ENCODE peak calls at places on chromosomes 1 and 21, in ten cellular contexts. One of them, this sample, is unnamed.

GRCh38 chr1:82731216-82731615 is 930.5 kb downstream of the ADGRL2 start:
- DNase-seq in pancreas: no peak
- DNase-seq in keratinocyte: no peak
- DNase-seq in prostate gland: no peak
- DNase-seq in CD4-positive, alpha-beta T cell: no peak
- DNase-seq in foreskin fibroblast: no peak
- DNase-seq in progenitor cell of endocrine pancreas: no peak
- DNase-seq in sigmoid colon: no peak
- DNase-seq in B cell: no peak
- DNase-seq in osteocyte: no peak
- DNase-seq in this sample: no peak

GRCh38 chr1:2973661-2974593 is 47.3 kb upstream of the ACTRT2 start:
- DNase-seq in progenitor cell of endocrine pancreas: no peak
- DNase-seq in B cell: peak
- DNase-seq in keratinocyte: no peak
- DNase-seq in osteocyte: peak
- DNase-seq in prostate gland: no peak
- DNase-seq in CD4-positive, alpha-beta T cell: no peak
- DNase-seq in sigmoid colon: peak
- DNase-seq in pancreas: no peak
- DNase-seq in foreskin fibroblast: no peak
- DNase-seq in this sample: no peak

GRCh38 chr1:243598433-243598832 is 251.6 kb downstream of the AKT3 start:
- DNase-seq in CD4-positive, alpha-beta T cell: peak
- DNase-seq in pancreas: no peak
- DNase-seq in prostate gland: no peak
- DNase-seq in B cell: peak
- DNase-seq in sigmoid colon: no peak
- DNase-seq in foreskin fibroblast: peak
- DNase-seq in progenitor cell of endocrine pancreas: no peak
- DNase-seq in osteocyte: no peak
- DNase-seq in keratinocyte: peak
- DNase-seq in this sample: no peak

GRCh38 chr1:231919900-231920299 is 293.3 kb downstream of the DISC1 start:
- DNase-seq in B cell: no peak
- DNase-seq in sigmoid colon: no peak
- DNase-seq in progenitor cell of endocrine pancreas: no peak
- DNase-seq in prostate gland: no peak
- DNase-seq in keratinocyte: no peak
- DNase-seq in foreskin fibroblast: no peak
- DNase-seq in pancreas: no peak
- DNase-seq in CD4-positive, alpha-beta T cell: no peak
- DNase-seq in osteocyte: no peak
- DNase-seq in this sample: no peak

GRCh38 chr1:69702085-69702484 is 134.4 kb downstream of the LRRC7 start:
- DNase-seq in foreskin fibroblast: no peak
- DNase-seq in CD4-positive, alpha-beta T cell: no peak
- DNase-seq in sigmoid colon: no peak
- DNase-seq in osteocyte: no peak
- DNase-seq in B cell: no peak
- DNase-seq in progenitor cell of endocrine pancreas: no peak
- DNase-seq in prostate gland: no peak
- DNase-seq in keratinocyte: peak
- DNase-seq in pancreas: no peak
- DNase-seq in this sample: no peak

GRCh38 chr1:186680031-186681012 is at the start of gene PTGS2:
- DNase-seq in progenitor cell of endocrine pancreas: peak
- DNase-seq in pancreas: peak
- DNase-seq in B cell: no peak
- DNase-seq in sigmoid colon: peak
- DNase-seq in osteocyte: peak
- DNase-seq in foreskin fibroblast: peak
- DNase-seq in keratinocyte: peak
- DNase-seq in CD4-positive, alpha-beta T cell: no peak
- DNase-seq in prostate gland: peak
- DNase-seq in this sample: no peak

GRCh38 chr1:33902486-33903209 is 38.8 kb downstream of the HMGB4 start:
- DNase-seq in B cell: no peak
- DNase-seq in pancreas: no peak
- DNase-seq in osteocyte: peak
- DNase-seq in progenitor cell of endocrine pancreas: no peak
- DNase-seq in sigmoid colon: no peak
- DNase-seq in foreskin fibroblast: no peak
- DNase-seq in CD4-positive, alpha-beta T cell: no peak
- DNase-seq in keratinocyte: no peak
- DNase-seq in prostate gland: no peak
- DNase-seq in this sample: no peak

GRCh38 chr1:160544647-160545046 is 21.6 kb upstream of the SLAMF6 start:
- DNase-seq in sigmoid colon: no peak
- DNase-seq in pancreas: no peak
- DNase-seq in B cell: no peak
- DNase-seq in prostate gland: no peak
- DNase-seq in CD4-positive, alpha-beta T cell: no peak
- DNase-seq in foreskin fibroblast: no peak
- DNase-seq in osteocyte: no peak
- DNase-seq in keratinocyte: no peak
- DNase-seq in progenitor cell of endocrine pancreas: no peak
- DNase-seq in this sample: no peak

GRCh38 chr21:46188226-46189212 is 4.3 kb upstream of the SPATC1L start:
- DNase-seq in keratinocyte: no peak
- DNase-seq in progenitor cell of endocrine pancreas: no peak
- DNase-seq in sigmoid colon: peak
- DNase-seq in foreskin fibroblast: peak
- DNase-seq in CD4-positive, alpha-beta T cell: no peak
- DNase-seq in pancreas: no peak
- DNase-seq in osteocyte: peak
- DNase-seq in prostate gland: peak
- DNase-seq in B cell: no peak
- DNase-seq in this sample: no peak

GRCh38 chr1:209876091-209876800 is 48.5 kb downstream of the UTP25 start:
- DNase-seq in prostate gland: no peak
- DNase-seq in pancreas: no peak
- DNase-seq in CD4-positive, alpha-beta T cell: no peak
- DNase-seq in keratinocyte: no peak
- DNase-seq in progenitor cell of endocrine pancreas: no peak
- DNase-seq in foreskin fibroblast: peak
- DNase-seq in sigmoid colon: no peak
- DNase-seq in osteocyte: no peak
- DNase-seq in B cell: no peak
- DNase-seq in this sample: no peak

GRCh38 chr1:78078358-78078757 is 32.6 kb downstream of the GIPC2 start:
- DNase-seq in prostate gland: no peak
- DNase-seq in progenitor cell of endocrine pancreas: no peak
- DNase-seq in keratinocyte: no peak
- DNase-seq in CD4-positive, alpha-beta T cell: no peak
- DNase-seq in B cell: no peak
- DNase-seq in foreskin fibroblast: no peak
- DNase-seq in sigmoid colon: no peak
- DNase-seq in osteocyte: no peak
- DNase-seq in pancreas: no peak
- DNase-seq in this sample: no peak

GRCh38 chr1:187842406-187843165 is 1013.8 kb downstream of the PLA2G4A start:
- DNase-seq in B cell: no peak
- DNase-seq in osteocyte: no peak
- DNase-seq in foreskin fibroblast: peak
- DNase-seq in pancreas: no peak
- DNase-seq in CD4-positive, alpha-beta T cell: no peak
- DNase-seq in progenitor cell of endocrine pancreas: no peak
- DNase-seq in sigmoid colon: no peak
- DNase-seq in prostate gland: no peak
- DNase-seq in keratinocyte: peak
- DNase-seq in this sample: no peak

GRCh38 chr1:190852611-190853010 is 374.9 kb upstream of the BRINP3 start:
- DNase-seq in keratinocyte: no peak
- DNase-seq in sigmoid colon: no peak
- DNase-seq in foreskin fibroblast: no peak
- DNase-seq in prostate gland: no peak
- DNase-seq in pancreas: no peak
- DNase-seq in progenitor cell of endocrine pancreas: no peak
- DNase-seq in B cell: no peak
- DNase-seq in osteocyte: no peak
- DNase-seq in CD4-positive, alpha-beta T cell: no peak
- DNase-seq in this sample: no peak

GRCh38 chr1:162151900-162152829 is 82.7 kb downstream of the NOS1AP start:
- DNase-seq in B cell: peak
- DNase-seq in CD4-positive, alpha-beta T cell: no peak
- DNase-seq in keratinocyte: no peak
- DNase-seq in osteocyte: no peak
- DNase-seq in foreskin fibroblast: peak
- DNase-seq in sigmoid colon: no peak
- DNase-seq in pancreas: no peak
- DNase-seq in progenitor cell of endocrine pancreas: no peak
- DNase-seq in prostate gland: no peak
- DNase-seq in this sample: peak

GRCh38 chr1:236010443-236010842 is 54.4 kb downstream of the NID1 start:
- DNase-seq in prostate gland: no peak
- DNase-seq in keratinocyte: no peak
- DNase-seq in pancreas: no peak
- DNase-seq in osteocyte: no peak
- DNase-seq in CD4-positive, alpha-beta T cell: no peak
- DNase-seq in B cell: no peak
- DNase-seq in progenitor cell of endocrine pancreas: no peak
- DNase-seq in sigmoid colon: no peak
- DNase-seq in foreskin fibroblast: peak
- DNase-seq in this sample: no peak

GRCh38 chr1:169271094-169271493 is 96.5 kb downstream of the NME7 start:
- DNase-seq in prostate gland: no peak
- DNase-seq in foreskin fibroblast: no peak
- DNase-seq in CD4-positive, alpha-beta T cell: no peak
- DNase-seq in progenitor cell of endocrine pancreas: no peak
- DNase-seq in sigmoid colon: no peak
- DNase-seq in osteocyte: no peak
- DNase-seq in pancreas: no peak
- DNase-seq in keratinocyte: no peak
- DNase-seq in B cell: no peak
- DNase-seq in this sample: no peak

DNA sequence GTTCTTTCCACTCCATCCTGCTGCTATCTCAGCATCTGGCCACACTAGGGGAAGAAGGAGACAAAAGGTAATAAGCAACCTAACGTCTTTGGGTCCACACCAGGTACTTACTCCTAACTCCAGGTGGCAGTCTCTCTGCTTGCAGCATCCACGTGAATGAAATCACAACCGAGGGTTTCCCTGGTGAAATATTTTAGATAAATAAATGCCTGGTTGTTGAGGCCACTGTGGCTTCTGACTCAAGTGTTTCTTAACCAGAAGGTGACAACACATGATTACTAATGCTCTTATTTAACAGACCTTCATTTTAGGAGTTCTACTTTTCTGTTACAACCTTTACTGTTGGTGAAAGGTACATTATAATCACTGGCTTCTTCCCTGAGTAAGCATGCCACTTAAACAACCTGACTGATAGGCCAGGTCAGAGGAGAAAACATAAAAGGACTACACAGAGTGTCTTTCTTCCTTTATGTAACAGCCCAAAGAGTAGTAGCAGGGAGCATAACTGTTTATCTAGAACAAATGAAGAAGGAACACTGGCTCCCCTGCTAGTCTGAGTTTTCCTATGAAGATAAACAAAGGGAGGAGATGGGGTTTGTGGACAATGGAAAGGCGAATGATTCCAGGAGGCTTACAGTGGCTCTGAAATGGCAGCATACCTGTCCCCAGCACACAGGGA is 59.9 kb downstream of the SYT6 start:
- DNase-seq in B cell: no peak
- DNase-seq in foreskin fibroblast: peak
- DNase-seq in prostate gland: peak
- DNase-seq in pancreas: no peak
- DNase-seq in progenitor cell of endocrine pancreas: no peak
- DNase-seq in sigmoid colon: no peak
- DNase-seq in keratinocyte: peak
- DNase-seq in osteocyte: no peak
- DNase-seq in CD4-positive, alpha-beta T cell: no peak
- DNase-seq in this sample: no peak
- TF ChIP-seq CTCF in B cell: no peak
- TF ChIP-seq CTCF in foreskin fibroblast: no peak
- TF ChIP-seq CTCF in prostate gland: no peak
- TF ChIP-seq CTCF in pancreas: no peak
- TF ChIP-seq CTCF in progenitor cell of endocrine pancreas: no peak
- TF ChIP-seq CTCF in sigmoid colon: no peak
- TF ChIP-seq CTCF in keratinocyte: peak
- TF ChIP-seq CTCF in osteocyte: no peak
- TF ChIP-seq CTCF in CD4-positive, alpha-beta T cell: no peak
- TF ChIP-seq CTCF in this sample: no peak

DNA sequence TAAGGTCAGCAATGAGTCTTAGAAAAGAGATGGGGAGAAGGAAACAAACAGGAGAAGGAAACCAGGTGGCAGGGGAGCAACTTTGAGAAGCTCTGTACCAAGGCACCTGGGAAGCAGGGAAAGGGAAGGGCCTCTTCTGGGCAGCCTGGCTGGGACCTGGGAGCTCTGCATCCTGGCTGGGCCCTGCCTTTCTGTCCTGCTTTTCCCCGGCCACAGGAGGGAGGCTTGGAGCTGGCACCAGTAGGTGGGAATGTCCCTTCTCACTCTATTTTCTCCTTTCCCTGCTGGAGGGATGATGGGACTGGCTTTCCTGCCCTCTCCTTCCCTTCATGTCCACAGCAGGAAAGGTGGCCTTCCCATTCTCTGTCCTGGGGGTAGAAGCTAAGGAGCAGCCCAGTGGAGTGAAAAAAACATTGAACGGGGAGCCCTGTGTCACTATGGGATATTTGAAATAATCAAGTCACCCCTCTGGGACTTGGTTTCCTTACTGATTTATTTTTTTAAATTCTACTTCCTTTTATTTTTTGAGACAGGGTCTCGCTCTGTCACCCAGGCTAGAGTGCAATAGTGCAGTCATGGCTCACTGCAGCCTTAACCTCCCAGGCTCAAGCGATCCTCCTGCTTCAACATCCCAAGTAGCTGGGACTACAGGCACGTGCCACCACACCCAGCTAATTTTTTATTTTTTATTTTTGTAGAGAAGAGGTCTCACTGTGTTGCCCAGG is 5.1 kb upstream of the NES start:
- DNase-seq in foreskin fibroblast: peak
- DNase-seq in sigmoid colon: no peak
- DNase-seq in B cell: no peak
- DNase-seq in CD4-positive, alpha-beta T cell: no peak
- DNase-seq in prostate gland: no peak
- DNase-seq in keratinocyte: no peak
- DNase-seq in pancreas: no peak
- DNase-seq in progenitor cell of endocrine pancreas: no peak
- DNase-seq in osteocyte: no peak
- DNase-seq in this sample: no peak
- TF ChIP-seq CTCF in foreskin fibroblast: no peak
- TF ChIP-seq CTCF in sigmoid colon: no peak
- TF ChIP-seq CTCF in B cell: no peak
- TF ChIP-seq CTCF in CD4-positive, alpha-beta T cell: no peak
- TF ChIP-seq CTCF in prostate gland: no peak
- TF ChIP-seq CTCF in keratinocyte: peak
- TF ChIP-seq CTCF in pancreas: no peak
- TF ChIP-seq CTCF in progenitor cell of endocrine pancreas: peak
- TF ChIP-seq CTCF in osteocyte: peak
- TF ChIP-seq CTCF in this sample: no peak

GRCh38 chr1:232953176-232953524 is 2.7 kb downstream of the NTPCR start:
- DNase-seq in B cell: no peak
- DNase-seq in prostate gland: no peak
- DNase-seq in pancreas: no peak
- DNase-seq in CD4-positive, alpha-beta T cell: no peak
- DNase-seq in osteocyte: no peak
- DNase-seq in keratinocyte: no peak
- DNase-seq in foreskin fibroblast: no peak
- DNase-seq in progenitor cell of endocrine pancreas: no peak
- DNase-seq in sigmoid colon: no peak
- DNase-seq in this sample: no peak
- TF ChIP-seq CTCF in B cell: no peak
- TF ChIP-seq CTCF in prostate gland: no peak
- TF ChIP-seq CTCF in pancreas: no peak
- TF ChIP-seq CTCF in CD4-positive, alpha-beta T cell: no peak
- TF ChIP-seq CTCF in osteocyte: no peak
- TF ChIP-seq CTCF in keratinocyte: no peak
- TF ChIP-seq CTCF in foreskin fibroblast: no peak
- TF ChIP-seq CTCF in progenitor cell of endocrine pancreas: no peak
- TF ChIP-seq CTCF in sigmoid colon: no peak
- TF ChIP-seq CTCF in this sample: peak

GRCh38 chr1:198798923-198799386 is 160.1 kb downstream of the PTPRC start:
- DNase-seq in progenitor cell of endocrine pancreas: no peak
- DNase-seq in B cell: no peak
- DNase-seq in osteocyte: no peak
- DNase-seq in CD4-positive, alpha-beta T cell: no peak
- DNase-seq in keratinocyte: no peak
- DNase-seq in pancreas: no peak
- DNase-seq in sigmoid colon: no peak
- DNase-seq in foreskin fibroblast: no peak
- DNase-seq in prostate gland: no peak
- DNase-seq in this sample: no peak
- TF ChIP-seq CTCF in progenitor cell of endocrine pancreas: no peak
- TF ChIP-seq CTCF in B cell: no peak
- TF ChIP-seq CTCF in osteocyte: no peak
- TF ChIP-seq CTCF in CD4-positive, alpha-beta T cell: no peak
- TF ChIP-seq CTCF in keratinocyte: no peak
- TF ChIP-seq CTCF in pancreas: no peak
- TF ChIP-seq CTCF in sigmoid colon: no peak
- TF ChIP-seq CTCF in foreskin fibroblast: no peak
- TF ChIP-seq CTCF in prostate gland: no peak
- TF ChIP-seq CTCF in this sample: no peak

This sample was measured in CD8-positive, alpha-beta T cell.